ENCODE peak calls at places on chromosomes 11 and 22, in five cellular contexts. G, A, H, D and W are unnamed samples.
A peak's percentile ranks its signal among the peaks of the same experiment; 100 is the strongest.

GRCh38 chr22:25334091-25334490 is 114.7 kb downstream of the CRYBB2 start:
- DNase-seq in G (no peak), A (peak; percentile 44), H (peak; percentile 64), D (no peak), W (peak; percentile 51)

GRCh38 chr11:33000181-33000580 is 15.5 kb upstream of the DEPDC7 start:
- DNase-seq in G (no peak), A (no peak), H (no peak), D (no peak), W (no peak)

GRCh38 chr11:57277845-57278720 is 41.0 kb upstream of the APLNR start:
- DNase-seq in G (peak; percentile 32), A (peak; percentile 76), H (peak; percentile 75), D (peak; percentile 65), W (peak; percentile 89)

GRCh38 chr11:119727523-119728081 is 1.4 kb downstream of the NECTIN1 start:
- DNase-seq in G (no peak), A (peak; percentile 69), H (peak; percentile 72), D (no peak), W (peak; percentile 73)

GRCh38 chr22:48596111-48596860 is 1231.4 kb downstream of the BRD1 start:
- DNase-seq in G (no peak), A (no peak), H (no peak), D (no peak), W (no peak)

GRCh38 chr22:43642319-43642718 is 169.8 kb downstream of the EFCAB6 start:
- DNase-seq in G (no peak), A (no peak), H (no peak), D (no peak), W (no peak)

GRCh38 chr22:21033895-21034294 is 1.5 kb upstream of the SLC7A4 start:
- DNase-seq in G (no peak), A (no peak), H (no peak), D (no peak), W (no peak)

GRCh38 chr11:113106507-113106906 is 145.3 kb downstream of the NCAM1 start:
- DNase-seq in G (no peak), A (no peak), H (no peak), D (no peak), W (no peak)

GRCh38 chr11:59992420-59992819 is 24.6 kb upstream of the OOSP4B start:
- DNase-seq in G (no peak), A (no peak), H (no peak), D (no peak), W (no peak)

GRCh38 chr11:128428876-128429416 is 158.4 kb downstream of the ETS1 start:
- DNase-seq in G (no peak), A (no peak), H (no peak), D (no peak), W (no peak)

GRCh38 chr22:27318516-27318915 is 483.0 kb downstream of the MN1 start:
- DNase-seq in G (no peak), A (no peak), H (peak; percentile 62), D (no peak), W (peak; percentile 81)

GRCh38 chr22:28442951-28443876 is 236.4 kb downstream of the TTC28 start:
- DNase-seq in G (peak; percentile 13), A (peak; percentile 79), H (peak; percentile 68), D (no peak), W (peak; percentile 85)

DNA sequence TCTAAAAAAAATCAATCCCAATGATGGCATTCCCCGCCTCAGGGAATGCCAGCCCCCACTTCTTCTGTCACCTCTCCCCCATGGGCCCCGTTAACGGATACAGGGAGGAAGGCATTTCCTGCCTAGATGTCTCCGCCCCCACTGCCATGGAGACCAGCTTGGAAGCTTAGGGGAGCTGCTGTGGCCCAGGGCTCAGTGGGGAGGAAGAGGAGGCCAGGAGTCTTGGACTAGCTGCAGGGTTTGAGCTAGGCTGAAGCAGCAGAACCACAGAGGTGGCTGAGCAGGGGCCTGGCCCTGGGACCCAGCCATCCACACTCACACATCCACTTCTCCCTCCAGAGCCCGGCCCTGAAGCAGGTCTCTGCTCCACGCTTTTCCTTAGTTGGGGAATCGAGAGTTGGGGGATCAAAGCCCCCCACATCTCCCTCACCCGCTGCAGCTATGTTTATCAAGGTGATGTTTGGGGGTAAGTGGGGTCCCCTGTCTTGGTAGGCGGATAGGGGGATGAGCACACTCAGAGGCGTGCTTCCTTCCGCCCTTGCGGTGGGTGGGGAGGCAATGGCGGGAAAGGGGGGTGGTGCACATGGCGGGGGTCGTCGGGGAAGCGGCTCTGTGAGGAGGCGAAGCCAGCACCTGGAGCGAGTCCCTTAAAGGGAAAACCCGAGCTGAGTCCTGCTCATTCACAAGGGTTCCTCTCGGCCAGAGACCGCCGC is at the start of gene C22orf15:
- DNase-seq in G (no peak), A (no peak), H (no peak), D (no peak), W (no peak)
- H3K27ac ChIP-seq in G (no peak within 1 kb of the TSS), A (no peak within 1 kb of the TSS), H (no peak within 1 kb of the TSS), D (no peak within 1 kb of the TSS), W (no peak within 1 kb of the TSS)

DNA sequence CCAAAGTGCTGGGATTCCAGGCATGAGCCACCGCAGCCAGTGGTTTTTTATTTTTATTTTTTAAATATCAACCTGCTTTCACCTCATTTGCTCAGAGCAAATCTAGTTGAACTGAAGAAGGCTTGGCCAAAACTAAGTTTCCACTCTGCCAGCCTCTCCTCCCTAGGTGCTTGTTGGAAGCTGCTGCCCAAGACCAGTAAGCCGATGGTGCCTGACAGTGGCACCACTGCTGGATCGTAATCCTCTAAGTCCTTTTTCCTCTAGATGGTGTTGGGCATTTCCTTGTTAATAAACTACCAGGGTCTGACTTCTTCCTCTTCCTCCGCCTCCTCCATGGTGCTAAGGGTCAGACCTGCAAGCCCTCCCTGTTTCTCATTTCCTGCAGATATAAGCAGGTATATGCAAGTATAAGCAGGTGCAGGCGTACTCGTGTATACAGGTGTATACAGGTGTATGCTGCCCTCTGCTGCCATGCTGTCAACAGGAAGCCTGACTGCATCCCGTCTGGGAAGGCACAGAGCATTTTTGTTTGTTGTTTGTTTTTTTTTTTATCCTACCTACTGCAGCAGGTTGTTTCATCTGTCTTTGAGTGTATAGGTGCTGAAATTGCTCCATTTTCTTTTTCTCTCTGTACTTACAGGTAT is 1.6 kb downstream of the NADSYN1 start:
- DNase-seq in G (no peak), A (peak; percentile 52), H (peak; percentile 68), D (no peak), W (no peak)
- H3K4me3 ChIP-seq in G (peak overlapping the region; percentile 94), A (no peak overlapping the region), H (peak overlapping the region; percentile 90), D (no peak overlapping the region), W (no peak overlapping the region)

DNA sequence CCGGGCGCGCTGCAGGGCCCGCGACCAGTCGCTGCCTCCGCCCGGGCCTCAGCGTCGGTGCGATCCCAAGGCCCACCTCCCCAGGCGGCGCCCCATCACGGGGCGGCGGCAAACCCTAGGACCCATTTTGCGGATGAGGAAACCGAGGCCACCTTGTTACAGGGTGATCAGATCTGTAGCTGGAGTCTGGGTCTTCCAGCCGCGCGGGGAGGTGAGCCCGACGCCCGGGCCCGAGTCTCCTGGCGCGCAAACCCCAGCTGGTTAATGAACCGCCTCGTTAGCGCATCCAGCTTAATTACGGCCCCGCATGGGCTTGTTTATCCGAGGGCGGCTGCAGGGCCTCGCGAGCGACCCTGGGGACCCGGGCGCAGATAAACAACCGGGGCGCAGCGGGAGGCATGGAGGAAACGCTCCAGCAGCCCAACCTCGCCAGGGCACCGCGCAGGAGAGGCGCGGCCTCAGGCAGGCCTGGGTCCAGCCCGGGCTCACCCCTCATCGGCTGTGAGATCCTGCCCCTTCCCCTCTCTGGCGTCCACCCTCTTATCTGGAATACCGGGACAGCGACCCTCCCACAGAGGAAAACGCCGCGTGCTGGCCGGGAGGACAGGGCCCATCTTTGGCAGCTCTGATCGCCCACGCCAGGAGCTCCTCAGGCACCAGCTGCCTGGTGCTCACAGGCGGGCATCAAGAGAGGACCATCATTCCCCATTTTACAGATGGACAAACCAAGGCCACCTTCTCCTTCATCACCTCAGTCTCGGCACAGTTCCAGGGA is 14.7 kb downstream of the OTUB1 start:
- DNase-seq in G (no peak), A (no peak), H (no peak), D (no peak), W (no peak)
- H3K27ac ChIP-seq in G (no peak overlapping the region), A (no peak overlapping the region), H (no peak overlapping the region), D (no peak overlapping the region), W (no peak overlapping the region)

GRCh38 chr11:20387262-20388095 is at the start of gene PRMT3:
- DNase-seq in G (peak; percentile 72), A (peak; percentile 97), H (peak; percentile 97), D (peak; percentile 95), W (peak; percentile 99)

DNA sequence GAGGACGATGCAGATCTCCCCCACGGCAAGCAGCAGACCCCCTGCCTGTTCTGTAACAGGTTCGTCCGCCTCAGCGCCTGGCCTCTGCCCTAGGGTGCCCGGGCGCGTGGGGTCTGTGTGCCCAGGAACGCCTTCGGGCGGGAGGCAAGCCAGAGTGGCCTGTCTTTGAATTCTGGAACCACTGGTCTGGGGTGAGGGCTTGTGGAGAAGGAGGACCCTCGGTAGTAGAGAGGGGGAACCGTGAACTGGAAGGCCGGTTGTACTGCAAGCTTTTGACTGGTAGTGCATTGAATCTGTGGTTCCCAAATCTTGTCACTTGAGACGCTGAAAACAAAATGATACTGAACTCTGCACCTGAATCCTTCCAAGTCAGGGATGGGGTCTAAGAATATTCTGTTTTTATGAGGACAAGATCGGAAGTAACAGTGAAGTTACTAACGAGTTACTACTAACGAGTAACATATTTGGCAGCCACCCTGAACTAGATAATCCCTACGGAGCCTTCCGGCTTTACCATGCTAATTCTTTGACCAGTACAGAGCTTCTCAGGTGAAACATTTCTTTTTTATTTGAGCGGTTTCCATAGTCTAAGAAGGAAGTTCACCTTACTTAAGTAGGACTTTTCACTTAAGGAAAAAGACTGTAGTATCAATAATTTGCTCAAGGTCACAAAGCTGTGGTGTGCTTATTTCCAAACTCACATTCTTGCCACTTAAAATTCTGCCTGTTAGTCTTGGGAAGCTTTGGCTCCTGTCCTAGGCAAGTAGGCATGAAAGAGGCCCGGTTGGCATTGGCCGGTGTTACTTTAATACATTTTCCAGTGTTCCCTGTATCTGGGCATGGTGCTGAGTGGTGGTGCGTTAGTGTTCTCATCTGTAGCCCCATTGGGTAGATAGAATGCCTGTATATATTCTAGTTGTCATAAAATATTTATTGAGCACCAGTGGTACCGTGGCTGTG is 860 bp downstream of the PRMT3 start:
- DNase-seq in G (no peak), A (no peak), H (no peak), D (no peak), W (no peak)
- H3K4me3 ChIP-seq in G (peak overlapping the region; percentile 79), A (peak overlapping the region; percentile 29), H (peak overlapping the region; percentile 95), D (peak overlapping the region; percentile 79), W (peak overlapping the region; percentile 49)

GRCh38 chr22:45009881-45010531 is at the start of gene PHF21B:
- DNase-seq in G (no peak), A (peak; percentile 50), H (no peak), D (no peak), W (peak; percentile 61)
- H3K27ac ChIP-seq in G (no peak within 1 kb of the TSS), A (no peak within 1 kb of the TSS), H (no peak within 1 kb of the TSS), D (no peak within 1 kb of the TSS), W (peak within 1 kb of the TSS; percentile 8)

GRCh38 chr22:39859903-39860588 is 33.5 kb downstream of the ENTHD1 start:
- DNase-seq in G (no peak), A (no peak), H (no peak), D (no peak), W (no peak)
- H3K4me3 ChIP-seq in G (no peak overlapping the region), A (no peak overlapping the region), H (no peak overlapping the region), D (no peak overlapping the region), W (no peak overlapping the region)

DNA sequence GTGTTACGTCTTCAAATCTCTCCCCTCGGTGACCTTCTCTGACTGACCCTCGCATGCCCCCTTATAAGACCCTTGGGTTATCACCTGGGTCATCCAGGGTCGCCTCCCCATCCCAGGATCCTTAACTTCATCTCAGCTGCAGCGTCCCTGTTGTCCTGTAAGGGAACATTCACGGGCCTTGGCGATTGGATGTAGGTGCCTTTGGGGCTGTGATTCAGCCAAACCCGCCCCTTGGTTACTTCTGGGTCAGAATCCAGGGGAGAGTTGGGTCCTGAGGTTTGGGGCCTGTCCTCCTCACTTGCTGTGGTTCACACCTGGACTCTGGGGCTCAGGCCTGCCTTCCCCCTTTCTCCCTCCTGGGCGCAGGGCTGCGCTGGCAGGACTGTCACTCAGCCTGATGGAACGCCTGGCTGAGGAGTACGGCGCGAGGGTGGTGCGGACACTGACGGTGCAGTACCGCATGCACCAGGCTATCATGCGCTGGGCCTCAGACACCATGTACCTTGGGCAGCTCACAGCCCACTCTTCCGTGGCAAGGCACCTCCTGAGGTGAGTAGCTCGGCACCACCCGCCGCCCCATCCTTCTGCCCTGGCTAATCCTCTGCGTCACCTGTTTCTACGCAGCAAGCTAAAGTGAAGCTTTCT is 29.4 kb downstream of the IGHMBP2 start:
- DNase-seq in G (no peak), A (no peak), H (no peak), D (no peak), W (no peak)
- H3K27ac ChIP-seq in G (no peak overlapping the region), A (no peak overlapping the region), H (peak overlapping the region; percentile 83), D (no peak overlapping the region), W (no peak overlapping the region)